ENCODE peak calls at places on chromosome 10, in seven cellular contexts. U is GM23248; I is B cell; C is fibroblast of villous mesenchyme; K is stimulated activated CD8-positive, alpha-beta memory T cell treated with anti-CD3 and anti-CD28 coated beads, Interleukin-4, amount 100 ng/mL, for 1 hour; M is GM04503; E is osteocyte. Q is an unnamed sample.

GRCh38 chr10:34580643-34581042 is 234.5 kb downstream of the PARD3 start:
- DNase-seq in C (no peak), M (no peak), U (peak; percentile 56), K (no peak), I (no peak), E (no peak), Q (peak; percentile 72)

GRCh38 chr10:25678666-25679065 is 255.4 kb upstream of the MYO3A start:
- DNase-seq in M (no peak), I (no peak), E (no peak), K (no peak), U (no peak), C (peak; percentile 90), Q (no peak)

GRCh38 chr10:75019360-75019759 is 92.1 kb upstream of the SAMD8 start:
- DNase-seq in U (peak; percentile 59), I (no peak), C (peak; percentile 39), E (no peak), M (no peak), K (no peak), Q (no peak)

GRCh38 chr10:63438506-63439498 is 27.0 kb downstream of the JMJD1C start:
- DNase-seq in U (no peak), M (no peak), K (no peak), C (peak; percentile 78), I (no peak), E (no peak), Q (no peak)

GRCh38 chr10:88463811-88464210 is 119.3 kb downstream of the RNLS start:
- DNase-seq in I (no peak), K (no peak), E (no peak), C (no peak), U (no peak), M (no peak), Q (no peak)

GRCh38 chr10:30491832-30492530 is 58.0 kb downstream of the MAP3K8 start:
- DNase-seq in U (no peak), I (no peak), K (no peak), M (no peak), C (no peak), E (no peak), Q (no peak)

GRCh38 chr10:22251751-22252285 is 34.0 kb upstream of the EBLN1 start:
- DNase-seq in U (peak; percentile 78), I (peak; percentile 85), E (no peak), C (peak; percentile 60), M (no peak), K (peak; percentile 41), Q (no peak)

GRCh38 chr10:131745591-131745990 is 155.2 kb upstream of the PPP2R2D start:
- DNase-seq in I (no peak), C (no peak), K (no peak), E (no peak), U (no peak), M (no peak), Q (no peak)

GRCh38 chr10:117353700-117354099 is 21.5 kb downstream of the PDZD8 start:
- DNase-seq in K (no peak), U (no peak), C (no peak), M (no peak), E (no peak), I (no peak), Q (no peak)

GRCh38 chr10:37263304-37263703 is 137.9 kb downstream of the ANKRD30A start:
- DNase-seq in U (no peak), K (no peak), E (no peak), I (no peak), M (no peak), C (no peak), Q (no peak)

GRCh38 chr10:10235003-10235402 is 782.7 kb upstream of the CELF2 start:
- DNase-seq in K (no peak), C (no peak), U (no peak), E (no peak), M (no peak), I (no peak), Q (no peak)

Q was measured in skeletal muscle cell.